ENCODE peak calls at places on chromosomes 13 and 19, in seven cellular contexts. J, P, W, Y, U, L and Q are unnamed samples.

GRCh38 chr19:35671818-35672217 is 5.5 kb downstream of the UPK1A start:
- DNase-seq in J (no peak), P (no peak), W (no peak), Y (no peak), U (no peak), L (no peak), Q (peak; percentile 86)

GRCh38 chr13:26585136-26585535 is 27.7 kb downstream of the WASF3 start:
- DNase-seq in J (no peak), P (no peak), W (peak; percentile 73), Y (peak; percentile 52), U (no peak), L (peak; percentile 20), Q (no peak)

GRCh38 chr19:38889803-38890202 is 9.6 kb downstream of the SIRT2 start:
- DNase-seq in J (no peak), P (no peak), W (no peak), Y (no peak), U (no peak), L (no peak), Q (peak; percentile 78)

GRCh38 chr13:24215732-24216131 is 55.2 kb downstream of the SPATA13 start:
- DNase-seq in J (no peak), P (no peak), W (peak; percentile 60), Y (peak; percentile 69), U (no peak), L (peak; percentile 52), Q (no peak)

GRCh38 chr19:54154603-54155345 is 4.7 kb downstream of the LENG1 start:
- DNase-seq in J (no peak), P (no peak), W (no peak), Y (peak; percentile 69), U (no peak), L (no peak), Q (peak; percentile 95)

GRCh38 chr19:7888145-7888825 is at the start of gene LRRC8E:
- DNase-seq in J (no peak), P (peak; percentile 92), W (peak; percentile 55), Y (peak; percentile 88), U (peak; percentile 24), L (peak; percentile 44), Q (peak; percentile 99)

GRCh38 chr19:42606660-42607351 is 12.1 kb upstream of the CEACAM8 start:
- DNase-seq in J (peak; percentile 56), P (peak; percentile 92), W (peak; percentile 27), Y (peak; percentile 60), U (peak; percentile 76), L (peak; percentile 5), Q (peak; percentile 50)

GRCh38 chr19:31356587-31357314 is 7.5 kb upstream of the TSHZ3 start:
- DNase-seq in J (no peak), P (peak; percentile 80), W (no peak), Y (no peak), U (peak; percentile 32), L (no peak), Q (peak; percentile 95)

GRCh38 chr13:111907341-111907880 is 159.5 kb upstream of the SOX1 start:
- DNase-seq in J (no peak), P (no peak), W (no peak), Y (no peak), U (no peak), L (no peak), Q (no peak)

GRCh38 chr13:41941174-41941573 is 19.7 kb downstream of the VWA8 start:
- DNase-seq in J (no peak), P (no peak), W (peak; percentile 17), Y (no peak), U (no peak), L (no peak), Q (no peak)

GRCh38 chr19:2167896-2168618 is 4.3 kb downstream of the DOT1L start:
- DNase-seq in J (peak; percentile 21), P (no peak), W (peak; percentile 44), Y (peak; percentile 74), U (no peak), L (peak; percentile 47), Q (peak; percentile 92)

GRCh38 chr13:28819748-28820098 is 416 bp upstream of the MTUS2 start:
- DNase-seq in J (no peak), P (peak; percentile 86), W (peak; percentile 32), Y (peak; percentile 64), U (peak; percentile 85), L (peak; percentile 8), Q (peak; percentile 96)

GRCh38 chr13:37681295-37682032 is 82.9 kb upstream of the POSTN start:
- DNase-seq in J (no peak), P (no peak), W (peak; percentile 94), Y (peak; percentile 66), U (no peak), L (peak; percentile 97), Q (peak; percentile 47)

GRCh38 chr13:26230703-26231102 is 8.6 kb upstream of the RNF6 start:
- DNase-seq in J (no peak), P (no peak), W (no peak), Y (no peak), U (peak; percentile 42), L (no peak), Q (no peak)

GRCh38 chr13:37134411-37135041 is 29.1 kb upstream of the CSNK1A1L start:
- DNase-seq in J (no peak), P (no peak), W (peak; percentile 90), Y (peak; percentile 63), U (no peak), L (peak; percentile 82), Q (no peak)

GRCh38 chr13:26601669-26602068 is 44.2 kb downstream of the WASF3 start:
- DNase-seq in J (peak; percentile 41), P (no peak), W (peak; percentile 59), Y (peak; percentile 69), U (peak; percentile 53), L (peak; percentile 22), Q (no peak)

GRCh38 chr13:36377822-36378480 is 31.8 kb upstream of the SPART start:
- DNase-seq in J (no peak), P (no peak), W (peak; percentile 38), Y (peak; percentile 30), U (peak; percentile 22), L (peak; percentile 58), Q (peak; percentile 54)

GRCh38 chr13:26048745-26049144 is 3.1 kb downstream of the SHISA2 start:
- DNase-seq in J (no peak), P (no peak), W (no peak), Y (no peak), U (peak; percentile 45), L (no peak), Q (no peak)

GRCh38 chr13:100811906-100812305 is 137.3 kb upstream of the TMTC4 start:
- DNase-seq in J (no peak), P (no peak), W (no peak), Y (no peak), U (no peak), L (no peak), Q (no peak)

GRCh38 chr13:80336335-80336734 is 4.6 kb downstream of the SPRY2 start:
- DNase-seq in J (no peak), P (no peak), W (peak; percentile 18), Y (peak; percentile 57), U (no peak), L (peak; percentile 52), Q (peak; percentile 79)

GRCh38 chr13:78121459-78122348 is 203.1 kb upstream of the EDNRB start:
- DNase-seq in J (peak; percentile 65), P (peak; percentile 88), W (peak; percentile 70), Y (peak; percentile 72), U (peak; percentile 24), L (peak; percentile 83), Q (no peak)

GRCh38 chr13:102772042-102772425 is 1.6 kb downstream of the TEX30 start:
- DNase-seq in J (no peak), P (no peak), W (no peak), Y (no peak), U (no peak), L (no peak), Q (no peak)

GRCh38 chr19:48271531-48272151 is 1.8 kb downstream of the ZNF114 start:
- DNase-seq in J (peak; percentile 31), P (peak; percentile 88), W (peak; percentile 35), Y (peak; percentile 60), U (peak; percentile 81), L (peak; percentile 50), Q (peak; percentile 78)

GRCh38 chr19:5091576-5092215 is 122.8 kb downstream of the KDM4B start:
- DNase-seq in J (no peak), P (no peak), W (no peak), Y (peak; percentile 10), U (no peak), L (no peak), Q (no peak)

GRCh38 chr19:33740811-33741396 is 55.8 kb upstream of the KCTD15 start:
- DNase-seq in J (peak; percentile 45), P (peak; percentile 92), W (peak; percentile 38), Y (peak; percentile 47), U (no peak), L (peak; percentile 24), Q (peak; percentile 78)

DNA sequence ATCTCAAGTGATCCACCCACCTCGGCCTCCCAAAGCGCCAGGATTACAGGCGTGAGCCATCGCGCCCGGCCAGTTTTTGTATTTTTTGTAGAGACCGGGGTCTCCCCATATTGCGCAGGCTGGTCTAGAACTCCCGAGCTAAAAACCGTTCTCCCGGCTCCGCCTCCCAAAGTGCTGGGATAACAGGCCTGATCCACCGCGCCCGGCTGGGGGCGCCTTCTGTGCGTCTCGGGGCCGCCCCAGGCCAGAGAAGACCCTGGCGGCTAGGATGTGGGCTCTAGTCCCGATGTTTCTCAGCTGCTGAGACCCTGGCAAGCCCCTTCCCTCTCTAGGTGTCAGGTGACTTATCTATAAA is 3.6 kb downstream of the ARHGAP45 start:
- DNase-seq in J (no peak), P (peak; percentile 86), W (no peak), Y (no peak), U (no peak), L (no peak), Q (no peak)
- H3K4me1 ChIP-seq in J (peaks cover 53% of the 10 kb centered on the region), P (peaks cover 3% of the 10 kb centered on the region), W (peaks cover 3% of the 10 kb centered on the region), Y (no peaks in the 10 kb centered on the region), U (no peaks in the 10 kb centered on the region), L (no peaks in the 10 kb centered on the region), Q (no peaks in the 10 kb centered on the region)

GRCh38 chr19:719081-719512 is 10.4 kb downstream of the PALM start:
- DNase-seq in J (no peak), P (peak; percentile 43), W (no peak), Y (peak; percentile 70), U (no peak), L (peak; percentile 79), Q (peak; percentile 91)
- H3K4me2 ChIP-seq in J (no peak overlapping the region), P (peak overlapping the region; percentile 72), W (no peak overlapping the region), Y (no peak overlapping the region), U (no peak overlapping the region), L (no peak overlapping the region), Q (no peak overlapping the region)

DNA sequence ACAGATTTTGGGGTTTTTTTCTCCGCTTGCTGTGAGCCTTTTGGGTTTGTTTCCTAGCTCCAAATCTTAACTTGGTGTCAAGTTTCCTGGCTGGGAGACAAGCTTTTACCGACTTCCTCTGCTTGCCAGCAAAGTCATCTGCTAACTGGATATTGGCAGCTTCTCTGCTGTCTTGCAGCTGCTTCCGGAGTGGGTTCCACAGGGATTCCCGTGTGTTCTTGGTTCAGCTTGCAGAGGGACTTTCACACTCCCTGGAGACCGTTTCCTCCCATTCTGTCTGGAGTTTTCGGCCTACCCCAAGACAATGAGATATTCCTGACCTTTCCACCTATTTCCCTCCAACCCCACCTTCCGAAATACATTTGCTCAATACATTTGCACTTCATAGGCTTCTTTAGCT is 2.2 kb upstream of the COLGALT1 start:
- DNase-seq in J (no peak), P (peak; percentile 45), W (peak; percentile 95), Y (peak; percentile 96), U (no peak), L (peak; percentile 96), Q (peak; percentile 89)
- H2AFZ ChIP-seq in J (no peak overlapping the region), P (no peak overlapping the region), W (peak overlapping the region; percentile 88), Y (peak overlapping the region; percentile 60), U (no peak overlapping the region), L (peak overlapping the region; percentile 50), Q (peak overlapping the region; percentile 60)

DNA sequence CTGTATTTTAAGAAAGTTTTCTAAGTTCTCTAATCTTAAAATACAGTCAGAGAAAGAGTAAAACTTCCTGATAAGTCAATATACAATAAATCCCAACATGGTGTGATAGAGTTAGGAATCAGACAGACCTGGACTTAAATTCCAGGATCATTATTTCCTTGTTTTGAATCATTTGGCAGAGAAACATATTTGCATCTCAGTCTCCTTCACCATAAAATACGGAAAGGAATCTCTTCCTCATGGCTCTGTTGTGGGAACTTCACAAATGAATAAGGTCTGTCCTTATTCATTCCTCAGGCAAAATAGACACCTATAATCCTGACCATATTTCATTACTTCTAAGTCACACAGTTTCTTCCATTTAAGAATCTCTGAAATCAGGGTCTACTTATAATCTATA is 19.3 kb upstream of the SERP2 start:
- DNase-seq in J (no peak), P (no peak), W (no peak), Y (no peak), U (no peak), L (no peak), Q (no peak)
- H3K4me1 ChIP-seq in J (no peaks in the 10 kb centered on the region), P (no peaks in the 10 kb centered on the region), W (no peaks in the 10 kb centered on the region), Y (no peaks in the 10 kb centered on the region), U (no peaks in the 10 kb centered on the region), L (no peaks in the 10 kb centered on the region), Q (no peaks in the 10 kb centered on the region)